ENCODE peak calls at places on chromosome 7, in seven cellular contexts. H is right atrium auricular region, L is AG09309, J is AG04450, A is IMR-90, V is bronchial epithelial cell, Z is stomach. B is an unnamed sample.

GRCh38 chr7:138668197-138668596 is 33.0 kb downstream of the SVOPL start:
- DNase-seq in Z (no peak), J (no peak), V (no peak), A (no peak), L (no peak), H (no peak), B (no peak)

GRCh38 chr7:106895246-106895864 is 30.3 kb downstream of the PIK3CG start:
- DNase-seq in V (no peak), Z (no peak), A (no peak), J (no peak), H (no peak), L (no peak), B (no peak)

GRCh38 chr7:135998081-135998480 is 20.9 kb upstream of the MTPN start:
- DNase-seq in J (no peak), Z (no peak), H (no peak), V (peak; percentile 38), A (no peak), L (no peak), B (no peak)

GRCh38 chr7:112869111-112869774 is 79.0 kb upstream of the TMEM168 start:
- DNase-seq in L (no peak), J (peak; percentile 1), Z (peak; percentile 34), V (peak; percentile 46), H (no peak), A (peak; percentile 28), B (no peak)

GRCh38 chr7:101681170-101682007 is 52.3 kb upstream of the MYL10 start:
- DNase-seq in L (peak; percentile 80), A (peak; percentile 87), H (peak; percentile 74), V (peak; percentile 60), Z (peak; percentile 33), J (peak; percentile 24), B (peak; percentile 57)

GRCh38 chr7:158676171-158676840 is 28.3 kb downstream of the NCAPG2 start:
- DNase-seq in L (no peak), A (peak; percentile 37), J (no peak), H (no peak), Z (no peak), V (peak; percentile 7), B (no peak)

GRCh38 chr7:152313879-152314604 is 121.8 kb downstream of the KMT2C start:
- DNase-seq in V (peak; percentile 94), A (peak; percentile 79), J (peak; percentile 29), Z (no peak), H (no peak), L (peak; percentile 49), B (peak; percentile 17)

GRCh38 chr7:116730097-116731018 is 58.4 kb downstream of the MET start:
- DNase-seq in A (no peak), J (no peak), V (no peak), Z (no peak), L (no peak), H (no peak), B (no peak)

GRCh38 chr7:151313857-151314256 is 27.8 kb upstream of the NUB1 start:
- DNase-seq in L (no peak), V (no peak), A (peak; percentile 61), H (peak; percentile 78), J (no peak), Z (peak; percentile 54), B (no peak)

GRCh38 chr7:27184342-27185012 is 555 bp downstream of the HOXA11 start:
- DNase-seq in J (no peak), V (no peak), H (no peak), A (peak; percentile 27), L (no peak), Z (peak; percentile 34), B (no peak)

GRCh38 chr7:18167815-18168214 is 140.2 kb upstream of the PRPS1L1 start:
- DNase-seq in Z (no peak), L (no peak), H (no peak), J (no peak), V (no peak), A (no peak), B (no peak)

GRCh38 chr7:43076606-43077005 is 35.8 kb upstream of the HECW1 start:
- DNase-seq in J (no peak), A (no peak), L (no peak), H (no peak), Z (no peak), V (no peak), B (no peak)

GRCh38 chr7:43076189-43076605 is 36.2 kb upstream of the HECW1 start:
- DNase-seq in Z (no peak), V (peak; percentile 11), J (no peak), H (no peak), L (no peak), A (peak; percentile 2), B (no peak)

GRCh38 chr7:43072530-43072929 is 39.9 kb upstream of the HECW1 start:
- DNase-seq in A (no peak), V (no peak), J (no peak), H (no peak), L (no peak), Z (no peak), B (no peak)

GRCh38 chr7:43077285-43077684 is 35.2 kb upstream of the HECW1 start:
- DNase-seq in V (no peak), L (no peak), Z (no peak), J (no peak), A (no peak), H (no peak), B (no peak)

GRCh38 chr7:43071604-43072003 is 40.8 kb upstream of the HECW1 start:
- DNase-seq in A (peak; percentile 1), L (no peak), V (no peak), H (no peak), Z (no peak), J (no peak), B (no peak)
- TF ChIP-seq CTCF in A (peak; percentile 37), L (peak; percentile 38), V (peak; percentile 41), H (no peak), Z (no peak), J (peak; percentile 41), B (no peak)

GRCh38 chr7:127655720-127656119 is 3.7 kb downstream of the SND1 start:
- DNase-seq in J (no peak), H (no peak), V (no peak), Z (no peak), A (no peak), L (no peak), B (no peak)

GRCh38 chr7:127654404-127655392 is 2.7 kb downstream of the SND1 start:
- DNase-seq in H (no peak), A (no peak), L (no peak), Z (no peak), J (no peak), V (peak; percentile 15), B (no peak)

GRCh38 chr7:127652333-127653248 is 597 bp downstream of the SND1 start:
- DNase-seq in A (peak; percentile 62), L (no peak), Z (no peak), V (peak; percentile 31), J (no peak), H (no peak), B (no peak)

GRCh38 chr7:127651556-127652332 is at the start of gene SND1:
- DNase-seq in V (peak; percentile 97), Z (peak; percentile 100), A (peak; percentile 99), H (peak; percentile 99), J (peak; percentile 96), L (peak; percentile 94), B (peak; percentile 95)

GRCh38 chr7:127653396-127653795 is 1.4 kb downstream of the SND1 start:
- DNase-seq in Z (no peak), J (no peak), A (no peak), V (no peak), L (no peak), H (no peak), B (no peak)
- H3K4me3 ChIP-seq in Z (no peak overlapping the region), J (peak overlapping the region; percentile 96), A (peak overlapping the region; percentile 91), V (peak overlapping the region; percentile 87), L (peak overlapping the region; percentile 100), H (peak overlapping the region; percentile 93), B (peak overlapping the region; percentile 99)

DNA sequence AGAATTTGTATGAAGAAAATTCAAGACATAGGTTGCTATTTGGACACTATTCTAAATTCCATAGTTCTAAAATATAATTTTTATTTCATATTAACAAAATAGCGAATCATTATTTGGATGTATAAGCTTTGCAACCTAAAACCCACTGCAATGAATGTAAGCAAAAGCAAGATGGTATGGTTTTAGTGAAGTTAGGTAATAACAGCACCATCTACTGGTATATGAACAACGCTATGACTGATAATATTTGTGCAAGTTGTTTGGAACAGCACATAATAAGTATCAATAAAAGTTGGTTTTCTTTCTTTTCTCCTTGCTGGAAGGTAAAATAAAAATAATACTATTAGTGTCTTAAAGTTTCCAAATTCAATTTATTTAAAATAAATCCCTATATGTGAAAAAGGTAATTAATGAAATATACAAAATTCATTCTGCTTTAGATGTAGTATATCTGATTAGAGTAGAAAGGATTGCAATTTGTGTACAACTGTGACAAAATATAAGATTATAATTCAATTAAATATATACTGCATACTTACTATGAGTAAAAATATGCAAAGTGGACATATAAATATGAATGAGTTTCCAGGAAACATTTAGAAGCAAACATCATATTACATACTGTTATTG is 79.0 kb upstream of the LSM8 start:
- DNase-seq in J (no peak), V (peak; percentile 65), Z (no peak), L (no peak), A (peak; percentile 40), H (no peak), B (no peak)
- TF ChIP-seq CTCF in J (peak; percentile 66), V (peak; percentile 44), Z (no peak), L (peak; percentile 16), A (peak; percentile 58), H (peak; percentile 63), B (no peak)

GRCh38 chr7:66353547-66353946 is 148.4 kb downstream of the TPST1 start:
- DNase-seq in A (peak; percentile 58), J (no peak), L (peak; percentile 94), V (peak; percentile 80), H (no peak), Z (no peak), B (no peak)

GRCh38 chr7:66359656-66360211 is 154.6 kb downstream of the TPST1 start:
- DNase-seq in A (no peak), V (peak; percentile 94), Z (no peak), L (no peak), J (no peak), H (no peak), B (no peak)

GRCh38 chr7:66356277-66356721 is 151.2 kb downstream of the TPST1 start:
- DNase-seq in H (no peak), L (peak; percentile 35), A (peak; percentile 85), V (no peak), J (peak; percentile 52), Z (no peak), B (no peak)

GRCh38 chr7:66355762-66356161 is 150.6 kb downstream of the TPST1 start:
- DNase-seq in A (no peak), J (no peak), H (no peak), V (peak; percentile 52), L (no peak), Z (no peak), B (no peak)

DNA sequence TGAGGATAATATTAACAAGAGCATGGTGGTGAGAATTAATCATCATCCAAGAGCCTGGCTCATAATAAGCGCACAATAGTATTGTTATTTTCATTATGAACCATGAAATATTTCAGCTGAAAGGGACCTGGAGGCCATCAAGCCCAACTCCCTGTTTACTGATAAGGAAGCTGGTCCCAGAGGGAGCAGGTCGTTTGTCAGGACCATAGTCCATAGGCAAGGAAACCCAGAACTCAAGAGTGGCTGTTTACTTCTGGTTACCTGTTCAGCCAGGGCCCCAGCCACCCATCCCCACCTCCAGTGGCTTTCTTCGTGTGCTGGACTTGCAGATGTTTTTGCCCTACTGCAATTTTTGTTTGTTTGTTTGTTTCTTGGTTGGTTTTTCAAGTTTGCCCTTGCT is 151.9 kb downstream of the TPST1 start:
- DNase-seq in Z (no peak), J (no peak), V (no peak), H (no peak), L (no peak), A (no peak), B (no peak)
- H3K4me3 ChIP-seq in Z (no peak overlapping the region), J (no peak overlapping the region), V (no peak overlapping the region), H (no peak overlapping the region), L (no peak overlapping the region), A (no peak overlapping the region), B (no peak overlapping the region)